ENCODE peak calls at places on chromosome 21, in five cellular contexts. Q, S, M, C and A are unnamed samples. For H3K36me3, the result is how much of the 10 kb centered on the place peaks cover.

GRCh38 chr21:43937898-43938309 is 72.9 kb downstream of the AGPAT3 start:
- DNase-seq in Q (no peak), M (no peak), C (no peak), S (no peak), A (no peak)

GRCh38 chr21:39182484-39183271 is 573 bp downstream of the PSMG1 start:
- DNase-seq in M (no peak), Q (peak), S (no peak), C (peak), A (no peak)

GRCh38 chr21:45467221-45467779 is 62.3 kb downstream of the COL18A1 start:
- DNase-seq in C (peak), M (no peak), Q (no peak), S (no peak), A (no peak)

GRCh38 chr21:46515109-46515508 is 56.4 kb downstream of the DIP2A start:
- DNase-seq in Q (peak), M (no peak), S (peak), C (no peak), A (no peak)

GRCh38 chr21:45202889-45203288 is 84.8 kb downstream of the POFUT2 start:
- DNase-seq in C (no peak), M (no peak), Q (no peak), S (no peak), A (no peak)

GRCh38 chr21:46253610-46254124 is 25.1 kb upstream of the LSS start:
- DNase-seq in M (no peak), S (peak), C (no peak), Q (peak), A (no peak)

GRCh38 chr21:44301961-44302406 is 2.1 kb downstream of the PFKL start:
- DNase-seq in S (no peak), Q (no peak), C (no peak), M (no peak), A (no peak)

GRCh38 chr21:14843991-14844390 is 220.8 kb downstream of the NRIP1 start:
- DNase-seq in Q (no peak), C (no peak), S (no peak), M (no peak), A (no peak)

GRCh38 chr21:25733859-25734653 is 648 bp downstream of the ATP5PF start:
- DNase-seq in M (peak), C (peak), Q (peak), S (no peak), A (no peak)

GRCh38 chr21:38659936-38660332 is 145.8 kb upstream of the ETS2 start:
- DNase-seq in M (no peak), Q (no peak), C (no peak), S (no peak), A (peak)

GRCh38 chr21:38056481-38056880 is 140.2 kb upstream of the KCNJ6 start:
- DNase-seq in C (no peak), S (no peak), Q (no peak), M (no peak), A (no peak)

GRCh38 chr21:46667191-46667734 is 31.8 kb downstream of the PRMT2 start:
- DNase-seq in M (peak), Q (no peak), S (no peak), C (peak), A (peak)

GRCh38 chr21:45629046-45629981 is 14.2 kb upstream of the PCBP3 start:
- DNase-seq in M (no peak), C (no peak), Q (no peak), S (no peak), A (peak)

GRCh38 chr21:30434033-30434631 is 4.1 kb downstream of the KRTAP13-4 start:
- DNase-seq in M (no peak), Q (peak), S (no peak), C (peak), A (peak)

GRCh38 chr21:45894107-45894810 is 87.3 kb upstream of the COL6A1 start:
- DNase-seq in S (no peak), Q (peak), M (no peak), C (peak), A (no peak)

GRCh38 chr21:44564099-44564498 is 5.5 kb upstream of the KRTAP10-3 start:
- DNase-seq in M (no peak), S (no peak), Q (no peak), C (no peak), A (no peak)

GRCh38 chr21:45834821-45835293 is 146.7 kb upstream of the COL6A1 start:
- DNase-seq in C (no peak), M (no peak), Q (no peak), S (no peak), A (peak)

GRCh38 chr21:44696572-44696971 is 400 bp upstream of the KRTAP10-12 start:
- DNase-seq in C (no peak), Q (no peak), S (no peak), M (no peak), A (peak)

GRCh38 chr21:39153373-39153772 is 29.9 kb downstream of the PSMG1 start:
- DNase-seq in C (no peak), M (no peak), Q (no peak), S (no peak), A (peak)

GRCh38 chr21:34201441-34201838 is 128.1 kb downstream of the MRPS6 start:
- DNase-seq in Q (no peak), C (no peak), M (no peak), S (no peak), A (no peak)

GRCh38 chr21:46210378-46211136 is 18.0 kb downstream of the LSS start:
- DNase-seq in C (no peak), Q (no peak), S (no peak), M (no peak), A (peak)

GRCh38 chr21:40472026-40472425 is 374.9 kb downstream of the DSCAM start:
- DNase-seq in C (no peak), M (no peak), Q (no peak), S (no peak), A (no peak)

GRCh38 chr21:44709426-44710293 is 1.7 kb downstream of the TSPEAR start:
- DNase-seq in Q (no peak), C (no peak), S (peak), M (no peak), A (peak)

GRCh38 chr21:18987515-18988026 is 584.0 kb upstream of the TMPRSS15 start:
- DNase-seq in C (no peak), Q (no peak), M (no peak), S (no peak), A (no peak)

GRCh38 chr21:45576838-45577737 is 34.8 kb upstream of the SLC19A1 start:
- DNase-seq in Q (no peak), C (no peak), S (no peak), M (no peak), A (peak)

GRCh38 chr21:28938726-28939125 is 54.0 kb downstream of the LTN1 start:
- DNase-seq in M (no peak), C (no peak), Q (no peak), S (no peak), A (no peak)

GRCh38 chr21:28936036-28936435 is 56.6 kb downstream of the LTN1 start:
- DNase-seq in Q (no peak), C (no peak), S (no peak), M (no peak), A (no peak)

GRCh38 chr21:28932717-28933116 is 60.0 kb downstream of the LTN1 start:
- DNase-seq in S (no peak), Q (no peak), C (no peak), M (no peak), A (no peak)

GRCh38 chr21:28936721-28937120 is 56.0 kb downstream of the LTN1 start:
- DNase-seq in Q (no peak), C (no peak), S (no peak), M (no peak), A (no peak)

DNA sequence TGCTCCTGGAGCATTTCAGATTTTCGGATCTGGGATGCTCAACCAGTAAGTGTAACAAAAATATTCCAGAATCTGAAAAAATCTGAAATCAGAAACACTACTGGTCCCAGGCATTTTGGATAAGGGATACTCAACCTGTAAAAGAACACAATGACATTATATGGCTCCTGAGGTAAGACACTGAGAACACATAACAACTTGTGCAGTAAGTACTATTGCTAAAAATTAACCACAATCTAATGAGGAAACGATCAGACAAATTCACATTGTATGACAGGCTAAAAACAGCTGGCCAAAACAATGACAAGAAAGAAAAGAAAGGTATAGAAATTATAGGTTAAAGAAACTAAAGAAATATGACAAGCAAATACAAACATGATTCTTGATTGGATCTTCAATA is 54.9 kb downstream of the LTN1 start:
- DNase-seq in Q (no peak), S (no peak), M (no peak), C (no peak), A (no peak)
- H3K36me3 ChIP-seq in Q (under half), S (under half), M (under half), C (under half), A (under half)

GRCh38 chr21:36560933-36561575 is 81.1 kb upstream of the CLDN14 start:
- DNase-seq in C (no peak), Q (no peak), S (no peak), M (no peak), A (no peak)
- H3K4me3 ChIP-seq in C (no peak), Q (no peak), S (no peak), M (no peak), A (no peak)

DNA sequence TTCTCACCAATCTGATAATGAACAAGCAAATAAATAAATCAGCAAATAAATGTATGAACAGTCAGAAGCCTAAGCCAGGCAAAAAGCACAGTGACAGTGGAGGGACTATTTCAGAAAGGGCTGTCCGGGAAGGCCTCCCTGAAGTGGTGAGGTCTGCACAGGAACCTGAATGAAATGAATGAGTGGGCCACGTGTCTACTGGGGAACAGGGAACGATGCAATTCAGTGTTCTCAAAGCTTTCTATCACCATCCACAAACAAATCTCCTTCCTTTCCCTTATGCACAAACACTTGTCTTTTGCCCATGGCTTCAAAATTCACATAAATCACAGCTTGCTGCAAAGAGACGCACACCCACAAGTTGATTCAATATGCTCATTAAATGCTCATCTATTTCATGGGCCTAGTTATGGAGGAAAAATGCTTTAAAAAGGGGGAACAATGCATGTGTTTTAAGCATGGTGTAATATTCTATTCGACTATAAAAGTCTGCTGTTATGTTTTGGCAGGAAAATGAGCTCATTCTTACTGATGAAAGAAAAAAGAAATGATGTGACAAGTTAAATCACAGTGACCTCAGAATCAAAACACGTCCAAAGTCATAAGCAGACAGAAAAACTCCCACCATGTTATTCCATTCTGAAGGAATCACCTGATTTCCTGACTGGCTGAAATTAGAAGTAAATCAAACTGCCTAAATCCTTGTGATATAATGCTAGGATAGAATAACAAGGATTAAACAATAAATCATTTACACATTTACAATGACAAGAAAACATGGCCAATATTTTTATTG is 21.6 kb downstream of the URB1 start:
- DNase-seq in C (no peak), S (no peak), Q (peak), M (no peak), A (no peak)
- H3K36me3 ChIP-seq in C (under half), S (half or more), Q (under half), M (half or more), A (under half)

GRCh38 chr21:17539743-17540341 is 27.0 kb downstream of the CXADR start:
- DNase-seq in M (no peak), C (no peak), S (no peak), Q (no peak), A (no peak)

GRCh38 chr21:17540530-17540929 is 27.7 kb downstream of the CXADR start:
- DNase-seq in S (no peak), M (no peak), C (no peak), Q (no peak), A (no peak)

GRCh38 chr21:17538576-17538975 is 25.7 kb downstream of the CXADR start:
- DNase-seq in S (no peak), M (no peak), Q (no peak), C (no peak), A (no peak)

GRCh38 chr21:17539323-17539722 is 26.5 kb downstream of the CXADR start:
- DNase-seq in C (no peak), M (peak), Q (no peak), S (no peak), A (no peak)

GRCh38 chr21:17542371-17542992 is 29.6 kb downstream of the CXADR start:
- DNase-seq in C (peak), S (no peak), Q (peak), M (no peak), A (no peak)
- H3K4me3 ChIP-seq in C (no peak), S (no peak), Q (no peak), M (no peak), A (no peak)

DNA sequence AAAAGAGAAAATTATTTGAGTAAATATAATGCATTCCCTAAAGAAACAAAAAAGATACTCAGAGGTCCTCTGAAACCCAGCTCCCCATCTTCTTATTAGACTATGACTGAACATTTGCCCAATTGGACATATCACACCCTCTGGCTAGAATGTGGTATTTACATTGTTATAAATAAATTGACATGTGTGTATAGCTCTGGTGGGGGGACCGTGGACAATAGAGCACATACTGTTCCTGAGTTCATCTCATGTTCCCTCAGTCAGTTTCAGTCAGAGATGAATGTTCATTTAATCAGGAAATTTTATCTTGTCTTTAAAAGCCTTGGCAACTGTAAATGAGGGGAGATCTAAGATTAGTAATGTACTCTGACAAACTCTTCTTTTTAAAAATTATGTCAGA is 459.3 kb upstream of the ADAMTS5 start:
- DNase-seq in C (no peak), M (no peak), Q (no peak), S (no peak), A (no peak)
- H3K36me3 ChIP-seq in C (under half), M (under half), Q (under half), S (under half), A (under half)

GRCh38 chr21:16751705-16752104 is 761.1 kb upstream of the CXADR start:
- DNase-seq in S (no peak), M (no peak), C (no peak), Q (no peak), A (no peak)
- H3K4me3 ChIP-seq in S (no peak), M (no peak), C (no peak), Q (no peak), A (no peak)

DNA sequence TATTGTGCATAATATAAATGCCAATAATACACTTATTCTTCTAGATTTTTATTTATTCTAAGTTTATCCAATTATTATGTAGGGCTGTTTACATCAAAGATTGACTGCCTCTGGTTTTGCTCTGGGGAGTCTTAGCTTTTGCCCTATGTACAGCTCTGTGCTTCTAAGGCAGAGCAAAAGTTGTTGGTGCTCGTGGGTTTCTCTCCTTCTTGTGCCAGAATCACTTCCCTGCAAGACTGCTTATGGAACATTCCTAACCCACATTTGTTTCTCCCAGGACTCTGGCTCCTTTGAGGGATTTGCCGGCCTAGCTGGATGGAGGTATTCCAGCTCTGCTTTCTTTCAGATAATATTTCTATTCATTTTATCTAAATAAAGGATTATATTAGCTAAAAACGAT is 849.1 kb downstream of the USP25 start:
- DNase-seq in S (no peak), Q (peak), C (no peak), M (no peak), A (no peak)
- H3K36me3 ChIP-seq in S (under half), Q (under half), C (under half), M (under half), A (under half)

GRCh38 chr21:32887026-32887425 is 115.5 kb upstream of the PAXBP1 start:
- DNase-seq in Q (no peak), S (no peak), C (no peak), M (no peak), A (no peak)
- H3K4me3 ChIP-seq in Q (no peak), S (peak), C (no peak), M (no peak), A (no peak)

GRCh38 chr21:41744028-41744940 is 22.6 kb downstream of the RIPK4 start:
- DNase-seq in Q (no peak), C (no peak), S (no peak), M (no peak), A (peak)
- H3K36me3 ChIP-seq in Q (under half), C (under half), S (under half), M (under half), A (under half)

DNA sequence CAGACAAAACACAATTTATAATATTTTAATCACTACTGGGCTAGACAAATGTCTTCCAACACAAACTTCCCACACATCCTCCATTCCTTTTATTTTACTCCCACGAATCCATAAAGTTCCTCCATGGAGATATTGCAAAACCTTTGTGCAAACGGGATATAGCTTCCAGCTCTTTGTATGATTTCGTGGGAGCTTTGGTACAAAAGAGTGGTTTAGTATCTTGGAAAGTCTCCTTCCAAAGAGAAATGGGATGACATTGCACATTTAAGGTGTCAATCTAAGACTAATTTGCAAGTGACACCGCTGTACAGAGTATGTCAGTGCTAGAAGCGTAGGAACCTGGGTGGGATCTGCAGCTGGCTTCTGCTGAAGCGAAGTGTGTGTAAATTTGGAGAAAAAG is 455.2 kb upstream of the RUNX1 start:
- DNase-seq in C (no peak), S (no peak), Q (no peak), M (no peak), A (no peak)
- H3K4me3 ChIP-seq in C (no peak), S (no peak), Q (no peak), M (no peak), A (no peak)